ENCODE peak calls at places on chromosomes 3 and 15, in ten cellular contexts. One of them, this sample, is unnamed. For H3K9me3, the result is how much of the 10 kb centered on the place peaks cover.

GRCh38 chr3:112448939-112449338 is 50.3 kb downstream of the BTLA start:
- DNase-seq in small intestine: no peak
- DNase-seq in ovary: no peak
- DNase-seq in effector memory CD4-positive, alpha-beta T cell: no peak
- DNase-seq in AG04450: no peak
- DNase-seq in astrocyte: peak
- DNase-seq in sigmoid colon: no peak
- DNase-seq in body of pancreas: no peak
- DNase-seq in CD8-positive, alpha-beta memory T cell: no peak
- DNase-seq in psoas muscle: no peak
- DNase-seq in this sample: no peak

GRCh38 chr3:198061119-198062067 is 101.4 kb downstream of the LMLN start:
- DNase-seq in small intestine: no peak
- DNase-seq in ovary: no peak
- DNase-seq in effector memory CD4-positive, alpha-beta T cell: no peak
- DNase-seq in AG04450: no peak
- DNase-seq in astrocyte: no peak
- DNase-seq in sigmoid colon: no peak
- DNase-seq in body of pancreas: no peak
- DNase-seq in CD8-positive, alpha-beta memory T cell: no peak
- DNase-seq in psoas muscle: no peak
- DNase-seq in this sample: no peak

GRCh38 chr15:101501703-101502373 is 12.3 kb upstream of the PCSK6 start:
- DNase-seq in small intestine: peak
- DNase-seq in ovary: peak
- DNase-seq in effector memory CD4-positive, alpha-beta T cell: no peak
- DNase-seq in AG04450: no peak
- DNase-seq in astrocyte: no peak
- DNase-seq in sigmoid colon: no peak
- DNase-seq in body of pancreas: no peak
- DNase-seq in CD8-positive, alpha-beta memory T cell: no peak
- DNase-seq in psoas muscle: peak
- DNase-seq in this sample: peak

GRCh38 chr3:9884555-9885165 is 4.6 kb upstream of the CIDEC start:
- DNase-seq in small intestine: peak
- DNase-seq in ovary: no peak
- DNase-seq in effector memory CD4-positive, alpha-beta T cell: no peak
- DNase-seq in AG04450: no peak
- DNase-seq in astrocyte: peak
- DNase-seq in sigmoid colon: no peak
- DNase-seq in body of pancreas: no peak
- DNase-seq in CD8-positive, alpha-beta memory T cell: no peak
- DNase-seq in psoas muscle: no peak
- DNase-seq in this sample: no peak

GRCh38 chr3:156812521-156813335 is 13.4 kb upstream of the LEKR1 start:
- DNase-seq in small intestine: peak
- DNase-seq in ovary: no peak
- DNase-seq in effector memory CD4-positive, alpha-beta T cell: no peak
- DNase-seq in AG04450: no peak
- DNase-seq in astrocyte: peak
- DNase-seq in sigmoid colon: no peak
- DNase-seq in body of pancreas: peak
- DNase-seq in CD8-positive, alpha-beta memory T cell: no peak
- DNase-seq in psoas muscle: no peak
- DNase-seq in this sample: peak

GRCh38 chr3:122615303-122615702 is 37.9 kb downstream of the PARP15 start:
- DNase-seq in small intestine: no peak
- DNase-seq in ovary: no peak
- DNase-seq in effector memory CD4-positive, alpha-beta T cell: no peak
- DNase-seq in AG04450: no peak
- DNase-seq in astrocyte: no peak
- DNase-seq in sigmoid colon: no peak
- DNase-seq in body of pancreas: no peak
- DNase-seq in CD8-positive, alpha-beta memory T cell: no peak
- DNase-seq in psoas muscle: no peak
- DNase-seq in this sample: no peak

GRCh38 chr3:52783211-52783555 is 5.8 kb downstream of the ITIH1 start:
- DNase-seq in small intestine: no peak
- DNase-seq in ovary: no peak
- DNase-seq in effector memory CD4-positive, alpha-beta T cell: no peak
- DNase-seq in AG04450: no peak
- DNase-seq in astrocyte: no peak
- DNase-seq in sigmoid colon: peak
- DNase-seq in body of pancreas: no peak
- DNase-seq in CD8-positive, alpha-beta memory T cell: no peak
- DNase-seq in psoas muscle: no peak
- DNase-seq in this sample: no peak

GRCh38 chr15:69574506-69574905 is 121.9 kb downstream of the RPLP1 start:
- DNase-seq in small intestine: no peak
- DNase-seq in ovary: no peak
- DNase-seq in effector memory CD4-positive, alpha-beta T cell: no peak
- DNase-seq in AG04450: no peak
- DNase-seq in astrocyte: no peak
- DNase-seq in sigmoid colon: no peak
- DNase-seq in body of pancreas: no peak
- DNase-seq in CD8-positive, alpha-beta memory T cell: no peak
- DNase-seq in psoas muscle: no peak
- DNase-seq in this sample: no peak

GRCh38 chr3:170941551-170941950 is 33.1 kb upstream of the EIF5A2 start:
- DNase-seq in small intestine: no peak
- DNase-seq in ovary: no peak
- DNase-seq in effector memory CD4-positive, alpha-beta T cell: no peak
- DNase-seq in AG04450: no peak
- DNase-seq in astrocyte: no peak
- DNase-seq in sigmoid colon: no peak
- DNase-seq in body of pancreas: no peak
- DNase-seq in CD8-positive, alpha-beta memory T cell: no peak
- DNase-seq in psoas muscle: no peak
- DNase-seq in this sample: no peak

GRCh38 chr3:165667676-165668075 is 169.5 kb downstream of the BCHE start:
- DNase-seq in small intestine: no peak
- DNase-seq in ovary: no peak
- DNase-seq in effector memory CD4-positive, alpha-beta T cell: no peak
- DNase-seq in AG04450: no peak
- DNase-seq in astrocyte: no peak
- DNase-seq in sigmoid colon: no peak
- DNase-seq in body of pancreas: no peak
- DNase-seq in CD8-positive, alpha-beta memory T cell: no peak
- DNase-seq in psoas muscle: no peak
- DNase-seq in this sample: no peak

GRCh38 chr15:51121631-51122225 is 27.0 kb upstream of the TNFAIP8L3 start:
- DNase-seq in small intestine: no peak
- DNase-seq in ovary: no peak
- DNase-seq in effector memory CD4-positive, alpha-beta T cell: no peak
- DNase-seq in AG04450: no peak
- DNase-seq in astrocyte: no peak
- DNase-seq in sigmoid colon: no peak
- DNase-seq in body of pancreas: no peak
- DNase-seq in CD8-positive, alpha-beta memory T cell: no peak
- DNase-seq in psoas muscle: no peak
- DNase-seq in this sample: no peak

GRCh38 chr3:111963424-111963823 is 15.4 kb upstream of the ABHD10 start:
- DNase-seq in small intestine: no peak
- DNase-seq in ovary: no peak
- DNase-seq in effector memory CD4-positive, alpha-beta T cell: no peak
- DNase-seq in AG04450: no peak
- DNase-seq in astrocyte: peak
- DNase-seq in sigmoid colon: no peak
- DNase-seq in body of pancreas: no peak
- DNase-seq in CD8-positive, alpha-beta memory T cell: no peak
- DNase-seq in psoas muscle: no peak
- DNase-seq in this sample: no peak

GRCh38 chr3:61524933-61525332 is 36.4 kb upstream of the PTPRG start:
- DNase-seq in small intestine: no peak
- DNase-seq in ovary: no peak
- DNase-seq in effector memory CD4-positive, alpha-beta T cell: no peak
- DNase-seq in AG04450: no peak
- DNase-seq in astrocyte: no peak
- DNase-seq in sigmoid colon: no peak
- DNase-seq in body of pancreas: no peak
- DNase-seq in CD8-positive, alpha-beta memory T cell: no peak
- DNase-seq in psoas muscle: no peak
- DNase-seq in this sample: no peak

GRCh38 chr15:44468713-44469385 is 41.4 kb downstream of the CTDSPL2 start:
- DNase-seq in small intestine: no peak
- DNase-seq in ovary: no peak
- DNase-seq in effector memory CD4-positive, alpha-beta T cell: no peak
- DNase-seq in AG04450: peak
- DNase-seq in astrocyte: peak
- DNase-seq in sigmoid colon: no peak
- DNase-seq in body of pancreas: no peak
- DNase-seq in CD8-positive, alpha-beta memory T cell: no peak
- DNase-seq in psoas muscle: no peak
- DNase-seq in this sample: no peak

GRCh38 chr3:55159016-55159415 is 231.2 kb upstream of the LRTM1 start:
- DNase-seq in small intestine: no peak
- DNase-seq in ovary: no peak
- DNase-seq in effector memory CD4-positive, alpha-beta T cell: no peak
- DNase-seq in AG04450: no peak
- DNase-seq in astrocyte: no peak
- DNase-seq in sigmoid colon: no peak
- DNase-seq in body of pancreas: no peak
- DNase-seq in CD8-positive, alpha-beta memory T cell: no peak
- DNase-seq in psoas muscle: no peak
- DNase-seq in this sample: no peak

GRCh38 chr3:71585891-71586809 is 2.6 kb upstream of the FOXP1 start:
- DNase-seq in small intestine: peak
- DNase-seq in ovary: peak
- DNase-seq in effector memory CD4-positive, alpha-beta T cell: no peak
- DNase-seq in AG04450: no peak
- DNase-seq in astrocyte: peak
- DNase-seq in sigmoid colon: no peak
- DNase-seq in body of pancreas: no peak
- DNase-seq in CD8-positive, alpha-beta memory T cell: no peak
- DNase-seq in psoas muscle: no peak
- DNase-seq in this sample: peak
- H3K27ac ChIP-seq in small intestine: peak
- H3K27ac ChIP-seq in ovary: no peak
- H3K27ac ChIP-seq in effector memory CD4-positive, alpha-beta T cell: peak
- H3K27ac ChIP-seq in AG04450: no peak
- H3K27ac ChIP-seq in astrocyte: peak
- H3K27ac ChIP-seq in sigmoid colon: peak
- H3K27ac ChIP-seq in body of pancreas: peak
- H3K27ac ChIP-seq in CD8-positive, alpha-beta memory T cell: no peak
- H3K27ac ChIP-seq in psoas muscle: peak
- H3K27ac ChIP-seq in this sample: peak

GRCh38 chr15:46854559-46854958 is 862.7 kb upstream of the SEMA6D start:
- DNase-seq in small intestine: no peak
- DNase-seq in ovary: no peak
- DNase-seq in effector memory CD4-positive, alpha-beta T cell: no peak
- DNase-seq in AG04450: no peak
- DNase-seq in astrocyte: peak
- DNase-seq in sigmoid colon: no peak
- DNase-seq in body of pancreas: no peak
- DNase-seq in CD8-positive, alpha-beta memory T cell: no peak
- DNase-seq in psoas muscle: no peak
- DNase-seq in this sample: no peak
- H3K9me3 ChIP-seq in small intestine: under half
- H3K9me3 ChIP-seq in ovary: under half
- H3K9me3 ChIP-seq in effector memory CD4-positive, alpha-beta T cell: under half
- H3K9me3 ChIP-seq in AG04450: under half
- H3K9me3 ChIP-seq in astrocyte: under half
- H3K9me3 ChIP-seq in sigmoid colon: under half
- H3K9me3 ChIP-seq in body of pancreas: under half
- H3K9me3 ChIP-seq in CD8-positive, alpha-beta memory T cell: under half
- H3K9me3 ChIP-seq in psoas muscle: under half
- H3K9me3 ChIP-seq in this sample: under half

GRCh38 chr3:14425574-14426304 is 23.3 kb downstream of the SLC6A6 start:
- DNase-seq in small intestine: peak
- DNase-seq in ovary: no peak
- DNase-seq in effector memory CD4-positive, alpha-beta T cell: peak
- DNase-seq in AG04450: no peak
- DNase-seq in astrocyte: no peak
- DNase-seq in sigmoid colon: no peak
- DNase-seq in body of pancreas: no peak
- DNase-seq in CD8-positive, alpha-beta memory T cell: peak
- DNase-seq in psoas muscle: no peak
- DNase-seq in this sample: peak

GRCh38 chr3:14423963-14424362 is 21.6 kb downstream of the SLC6A6 start:
- DNase-seq in small intestine: no peak
- DNase-seq in ovary: no peak
- DNase-seq in effector memory CD4-positive, alpha-beta T cell: no peak
- DNase-seq in AG04450: no peak
- DNase-seq in astrocyte: no peak
- DNase-seq in sigmoid colon: no peak
- DNase-seq in body of pancreas: no peak
- DNase-seq in CD8-positive, alpha-beta memory T cell: peak
- DNase-seq in psoas muscle: no peak
- DNase-seq in this sample: no peak

GRCh38 chr3:14424711-14425573 is 22.5 kb downstream of the SLC6A6 start:
- DNase-seq in small intestine: no peak
- DNase-seq in ovary: no peak
- DNase-seq in effector memory CD4-positive, alpha-beta T cell: peak
- DNase-seq in AG04450: no peak
- DNase-seq in astrocyte: no peak
- DNase-seq in sigmoid colon: no peak
- DNase-seq in body of pancreas: no peak
- DNase-seq in CD8-positive, alpha-beta memory T cell: peak
- DNase-seq in psoas muscle: no peak
- DNase-seq in this sample: no peak

GRCh38 chr3:14428087-14429067 is 26.0 kb downstream of the SLC6A6 start:
- DNase-seq in small intestine: no peak
- DNase-seq in ovary: no peak
- DNase-seq in effector memory CD4-positive, alpha-beta T cell: no peak
- DNase-seq in AG04450: no peak
- DNase-seq in astrocyte: no peak
- DNase-seq in sigmoid colon: no peak
- DNase-seq in body of pancreas: no peak
- DNase-seq in CD8-positive, alpha-beta memory T cell: peak
- DNase-seq in psoas muscle: peak
- DNase-seq in this sample: no peak

DNA sequence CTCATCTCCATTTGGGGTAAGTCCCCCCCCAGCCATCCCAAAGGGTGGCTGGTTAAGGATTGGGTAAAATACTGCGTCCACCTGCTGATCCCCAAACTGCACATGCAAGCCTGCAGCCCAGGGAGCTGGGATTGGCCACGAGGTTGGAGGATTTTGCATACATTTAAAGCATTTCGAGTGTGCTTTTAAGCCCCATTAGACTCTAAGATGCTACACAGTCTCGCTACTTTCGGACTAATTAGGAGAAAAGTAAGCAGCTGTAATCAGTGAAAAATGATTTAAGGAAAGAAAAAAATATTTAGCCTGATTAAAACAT is 23.9 kb downstream of the SLC6A6 start:
- DNase-seq in small intestine: no peak
- DNase-seq in ovary: no peak
- DNase-seq in effector memory CD4-positive, alpha-beta T cell: no peak
- DNase-seq in AG04450: no peak
- DNase-seq in astrocyte: no peak
- DNase-seq in sigmoid colon: no peak
- DNase-seq in body of pancreas: no peak
- DNase-seq in CD8-positive, alpha-beta memory T cell: no peak
- DNase-seq in psoas muscle: no peak
- DNase-seq in this sample: no peak
- H3K27ac ChIP-seq in small intestine: peak
- H3K27ac ChIP-seq in ovary: no peak
- H3K27ac ChIP-seq in effector memory CD4-positive, alpha-beta T cell: peak
- H3K27ac ChIP-seq in AG04450: no peak
- H3K27ac ChIP-seq in astrocyte: no peak
- H3K27ac ChIP-seq in sigmoid colon: no peak
- H3K27ac ChIP-seq in body of pancreas: no peak
- H3K27ac ChIP-seq in CD8-positive, alpha-beta memory T cell: peak
- H3K27ac ChIP-seq in psoas muscle: peak
- H3K27ac ChIP-seq in this sample: peak

GRCh38 chr15:26129852-26130251 is 266.7 kb upstream of the ATP10A start:
- DNase-seq in small intestine: no peak
- DNase-seq in ovary: no peak
- DNase-seq in effector memory CD4-positive, alpha-beta T cell: no peak
- DNase-seq in AG04450: no peak
- DNase-seq in astrocyte: no peak
- DNase-seq in sigmoid colon: no peak
- DNase-seq in body of pancreas: no peak
- DNase-seq in CD8-positive, alpha-beta memory T cell: no peak
- DNase-seq in psoas muscle: no peak
- DNase-seq in this sample: no peak
- H3K9me3 ChIP-seq in small intestine: under half
- H3K9me3 ChIP-seq in ovary: under half
- H3K9me3 ChIP-seq in effector memory CD4-positive, alpha-beta T cell: under half
- H3K9me3 ChIP-seq in AG04450: under half
- H3K9me3 ChIP-seq in astrocyte: under half
- H3K9me3 ChIP-seq in sigmoid colon: under half
- H3K9me3 ChIP-seq in body of pancreas: under half
- H3K9me3 ChIP-seq in CD8-positive, alpha-beta memory T cell: under half
- H3K9me3 ChIP-seq in psoas muscle: under half
- H3K9me3 ChIP-seq in this sample: under half

This sample was measured in CD4-positive, CD25-positive, alpha-beta regulatory T cell.